ENCODE peak calls at places on chromosomes 4 and X, in four cellular contexts. N is neuronal stem cell, Z is H1, Y is mesenchymal stem cell. A is an unnamed sample.

GRCh38 chr4:1082215-1083182 is 30.9 kb downstream of the RNF212 start:
- DNase-seq in N (no peak), Z (no peak), Y (peak), A (peak)

GRCh38 chrX:24838624-24839023 is 144.9 kb downstream of the POLA1 start:
- DNase-seq in Z (no peak), Y (peak), N (peak), A (no peak)

GRCh38 chr4:186693159-186693815 is 30.4 kb downstream of the FAT1 start:
- DNase-seq in Z (no peak), Y (peak), N (no peak), A (no peak)

GRCh38 chr4:113682730-113683129 is 78.8 kb downstream of the CAMK2D start:
- DNase-seq in Y (no peak), Z (no peak), N (no peak), A (no peak)

GRCh38 chrX:73214366-73215094 is at the start of gene NAP1L2:
- DNase-seq in Y (no peak), Z (peak), N (peak), A (peak)

GRCh38 chr4:165381821-165382373 is 3.1 kb downstream of the CPE start:
- DNase-seq in Z (no peak), N (peak), Y (no peak), A (no peak)

GRCh38 chr4:78902313-78902712 is 36.9 kb downstream of the PAQR3 start:
- DNase-seq in N (no peak), Z (no peak), Y (no peak), A (no peak)

GRCh38 chr4:83213640-83214039 is 71.0 kb downstream of the COQ2 start:
- DNase-seq in Z (no peak), Y (no peak), N (no peak), A (no peak)

GRCh38 chrX:29397506-29397905 is 810.3 kb downstream of the IL1RAPL1 start:
- DNase-seq in Z (no peak), Y (peak), N (no peak), A (no peak)

GRCh38 chr4:139085141-139085540 is 69.6 kb downstream of the NOCT start:
- DNase-seq in Y (peak), N (no peak), Z (no peak), A (no peak)

GRCh38 chr4:139419388-139419914 is 34.5 kb upstream of the RAB33B start:
- DNase-seq in Y (peak), N (no peak), Z (no peak), A (no peak)

GRCh38 chr4:155930330-155930729 is 23.3 kb downstream of the CTSO start:
- DNase-seq in Y (no peak), N (no peak), Z (no peak), A (no peak)

GRCh38 chrX:38839269-38839668 is 38.0 kb downstream of the MID1IP1 start:
- DNase-seq in Z (no peak), N (no peak), Y (no peak), A (no peak)

GRCh38 chrX:103792916-103793540 is 16.4 kb downstream of the PLP1 start:
- DNase-seq in N (no peak), Z (no peak), Y (no peak), A (no peak)

GRCh38 chrX:53088136-53088974 is 5.6 kb upstream of the KANTR start:
- DNase-seq in N (no peak), Y (peak), Z (peak), A (peak)

GRCh38 chr4:8478371-8478770 is 37.8 kb downstream of the TRMT44 start:
- DNase-seq in Z (no peak), N (no peak), Y (no peak), A (no peak)

GRCh38 chrX:111616786-111617185 is 64.2 kb upstream of the ALG13 start:
- DNase-seq in N (no peak), Y (no peak), Z (no peak), A (no peak)

GRCh38 chrX:56728752-56729151 is 291 bp upstream of the NBDY start:
- DNase-seq in N (no peak), Z (no peak), Y (peak), A (no peak)

GRCh38 chr4:4385729-4386295 is 1.1 kb upstream of the NSG1 start:
- DNase-seq in Y (no peak), Z (peak), N (no peak), A (no peak)

GRCh38 chr4:111136438-111136837 is 513.6 kb upstream of the PITX2 start:
- DNase-seq in N (no peak), Z (no peak), Y (peak), A (no peak)

GRCh38 chrX:130174051-130174704 is 2.4 kb downstream of the RAB33A start:
- DNase-seq in Y (peak), N (no peak), Z (no peak), A (no peak)

GRCh38 chr4:184417802-184418511 is 56.4 kb downstream of the IRF2 start:
- DNase-seq in Z (no peak), Y (peak), N (no peak), A (no peak)

GRCh38 chr4:160026720-160027119 is 923.8 kb downstream of the RAPGEF2 start:
- DNase-seq in Z (no peak), Y (peak), N (no peak), A (peak)

GRCh38 chr4:142380052-142380598 is 466.0 kb downstream of the INPP4B start:
- DNase-seq in Y (peak), N (no peak), Z (no peak), A (no peak)

GRCh38 chrX:103782640-103783039 is 6.0 kb downstream of the PLP1 start:
- DNase-seq in Z (no peak), Y (no peak), N (peak), A (peak)

GRCh38 chr4:123893746-123894095 is 497.1 kb downstream of the SPRY1 start:
- DNase-seq in Z (no peak), N (no peak), Y (no peak), A (no peak)

GRCh38 chrX:13261348-13261747 is 58.5 kb downstream of the ATXN3L start:
- DNase-seq in Y (no peak), Z (no peak), N (no peak), A (no peak)

GRCh38 chr4:58301384-58301783 is 1191.2 kb upstream of the IGFBP7 start:
- DNase-seq in Z (no peak), N (peak), Y (peak), A (no peak)

GRCh38 chr4:88275516-88275915 is 8.8 kb downstream of the PPM1K start:
- DNase-seq in Z (no peak), N (no peak), Y (no peak), A (no peak)

GRCh38 chrX:12309040-12309732 is 170.9 kb downstream of the FRMPD4 start:
- DNase-seq in N (no peak), Y (no peak), Z (no peak), A (no peak)

GRCh38 chrX:29992083-29992482 is 223.3 kb upstream of the MAGEB2 start:
- DNase-seq in N (no peak), Y (no peak), Z (no peak), A (no peak)

GRCh38 chrX:105098812-105099211 is 121.7 kb downstream of the TEX13A start:
- DNase-seq in N (no peak), Y (no peak), Z (no peak), A (no peak)

DNA sequence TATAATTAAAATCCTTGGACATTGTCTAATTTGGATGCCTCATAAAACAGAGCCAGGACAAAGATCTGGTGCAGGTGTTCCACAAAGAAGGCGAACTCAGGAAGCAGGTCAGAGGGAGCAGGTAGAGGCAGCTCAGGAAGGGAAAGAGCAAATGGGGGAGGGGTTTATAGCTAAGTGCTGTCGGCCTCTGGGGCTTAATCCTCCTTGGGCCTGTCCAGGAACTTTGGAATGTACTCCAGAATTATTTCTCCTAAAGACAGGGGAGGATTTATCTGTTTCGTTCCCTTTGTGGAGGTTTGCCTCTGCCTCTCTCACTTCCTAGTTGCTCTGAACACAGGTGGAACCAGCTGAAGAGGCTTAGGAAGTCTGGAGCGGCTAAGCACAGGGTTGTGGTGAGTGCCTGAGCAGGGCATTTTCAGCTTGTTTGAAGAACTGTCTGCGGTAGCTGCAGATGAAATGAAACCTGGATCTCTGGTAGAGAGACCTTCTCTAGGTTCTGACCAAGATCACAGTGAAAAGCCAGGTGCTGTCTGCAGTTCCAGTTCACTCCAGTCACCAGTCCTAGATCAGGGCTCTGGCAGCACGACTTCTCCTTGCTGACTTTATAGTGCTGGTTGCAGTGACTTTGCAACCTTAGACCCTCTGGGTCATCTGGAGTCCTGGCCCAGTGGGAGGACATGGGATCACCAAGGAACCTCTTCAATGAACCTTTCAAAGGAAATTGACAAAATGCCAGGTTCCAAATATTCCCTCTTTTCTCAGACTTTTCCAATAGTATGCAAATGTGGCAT is 519.2 kb downstream of the PCDH10 start:
- DNase-seq in Y (no peak), Z (peak), N (no peak), A (peak)
- H3K9ac ChIP-seq in Y (no peak), Z (no peak), N (no peak), A (no peak)

GRCh38 chr4:152734015-152734698 is 45.4 kb downstream of the TIGD4 start:
- DNase-seq in Z (no peak), N (no peak), Y (no peak), A (no peak)
- H2BK12ac ChIP-seq in Z (peak), N (no peak), Y (no peak), A (no peak)

GRCh38 chr4:105971032-105971431 is 75.8 kb downstream of the NPNT start:
- DNase-seq in N (no peak), Y (no peak), Z (no peak), A (no peak)
- H2BK15ac ChIP-seq in N (no peak), Y (no peak), Z (no peak), A (no peak)

GRCh38 chr4:187999406-187999932 is 3.9 kb downstream of the ZFP42 start:
- DNase-seq in N (no peak), Y (no peak), Z (peak), A (no peak)

GRCh38 chr4:187996502-187997177 is 1.1 kb downstream of the ZFP42 start:
- DNase-seq in Y (no peak), Z (peak), N (no peak), A (peak)

GRCh38 chr4:187993827-187994226 is 1.7 kb upstream of the ZFP42 start:
- DNase-seq in Y (peak), N (no peak), Z (peak), A (peak)

GRCh38 chr4:187992971-187993370 is 2.6 kb upstream of the ZFP42 start:
- DNase-seq in Z (no peak), Y (no peak), N (no peak), A (peak)

DNA sequence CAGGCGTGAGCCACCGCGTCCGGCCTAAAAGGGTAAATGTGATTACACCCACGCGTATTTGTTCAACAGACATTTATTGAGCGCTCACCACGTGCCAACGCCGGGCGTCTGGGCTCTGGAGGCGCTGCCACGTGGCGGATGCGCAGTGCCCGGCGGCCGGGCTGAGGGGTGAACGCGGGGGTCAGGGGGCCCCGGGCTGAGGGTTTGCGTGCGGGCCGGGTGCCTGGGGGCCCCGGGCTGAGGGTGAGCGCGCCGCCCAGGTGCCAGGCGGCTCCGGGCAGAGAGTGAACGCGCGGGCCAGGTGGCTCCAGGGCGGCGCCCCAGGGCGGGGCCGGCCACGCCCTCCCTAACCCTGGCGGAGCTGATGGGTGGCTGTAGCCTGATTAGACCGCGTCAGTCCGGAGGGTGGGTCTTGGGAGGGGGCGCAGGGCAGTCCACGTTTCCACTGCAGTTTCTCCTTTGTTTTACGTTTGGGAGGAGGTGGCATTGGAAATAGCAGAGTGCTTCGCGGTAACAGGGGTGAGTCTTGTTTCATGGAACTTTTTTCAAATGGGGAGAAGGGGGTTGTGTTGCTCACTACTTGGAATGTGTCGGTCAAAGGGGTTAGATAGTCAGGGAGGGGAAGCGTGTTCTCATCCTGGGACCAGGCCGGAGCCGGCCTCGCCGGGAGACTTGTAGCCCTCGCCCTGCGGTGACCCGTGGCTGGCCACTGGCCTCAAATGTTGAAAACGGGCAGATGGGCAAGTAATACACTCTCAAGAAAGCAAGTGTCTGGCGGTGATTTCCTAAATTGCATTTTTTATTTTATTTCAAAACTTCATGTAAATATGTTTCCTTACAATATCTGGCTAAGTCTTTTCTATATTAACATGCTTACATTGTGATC is at the start of gene ZFP42:
- DNase-seq in Y (no peak), Z (peak), N (no peak), A (peak)
- H3K9ac ChIP-seq in Y (no peak), Z (peak), N (no peak), A (peak)

A was measured in H9.